ENCODE peak calls at places on chromosomes 1 and 21, in six cellular contexts. One of them, this sample, is unnamed.

GRCh38 chr1:37479255-37480124 is 5.1 kb downstream of the ZC3H12A start:
- DNase-seq in RCC 7860: peak
- DNase-seq in NCI-H1694 treated with DMSO at 0.1 percent for 48 hours: no peak
- DNase-seq in adrenal gland: peak
- DNase-seq in fibroblast of lung: peak
- DNase-seq in Daoy: peak
- DNase-seq in this sample: peak

GRCh38 chr1:232650433-232650832 is 20.5 kb upstream of the SIPA1L2 start:
- DNase-seq in RCC 7860: no peak
- DNase-seq in NCI-H1694 treated with DMSO at 0.1 percent for 48 hours: no peak
- DNase-seq in adrenal gland: no peak
- DNase-seq in fibroblast of lung: no peak
- DNase-seq in Daoy: no peak
- DNase-seq in this sample: no peak

GRCh38 chr1:89929467-89930063 is 65.3 kb upstream of the ZNF326 start:
- DNase-seq in RCC 7860: no peak
- DNase-seq in NCI-H1694 treated with DMSO at 0.1 percent for 48 hours: no peak
- DNase-seq in adrenal gland: no peak
- DNase-seq in fibroblast of lung: no peak
- DNase-seq in Daoy: no peak
- DNase-seq in this sample: no peak

GRCh38 chr1:229798558-229798957 is 172.5 kb downstream of the URB2 start:
- DNase-seq in RCC 7860: no peak
- DNase-seq in NCI-H1694 treated with DMSO at 0.1 percent for 48 hours: no peak
- DNase-seq in adrenal gland: no peak
- DNase-seq in fibroblast of lung: no peak
- DNase-seq in Daoy: no peak
- DNase-seq in this sample: no peak

GRCh38 chr1:219847215-219847855 is 81.0 kb downstream of the SLC30A10 start:
- DNase-seq in RCC 7860: peak
- DNase-seq in NCI-H1694 treated with DMSO at 0.1 percent for 48 hours: no peak
- DNase-seq in adrenal gland: no peak
- DNase-seq in fibroblast of lung: no peak
- DNase-seq in Daoy: peak
- DNase-seq in this sample: no peak

GRCh38 chr21:15094706-15095105 is 29.9 kb upstream of the NRIP1 start:
- DNase-seq in RCC 7860: no peak
- DNase-seq in NCI-H1694 treated with DMSO at 0.1 percent for 48 hours: no peak
- DNase-seq in adrenal gland: no peak
- DNase-seq in fibroblast of lung: peak
- DNase-seq in Daoy: no peak
- DNase-seq in this sample: no peak

GRCh38 chr1:25754421-25755195 is 45.4 kb upstream of the SELENON start:
- DNase-seq in RCC 7860: no peak
- DNase-seq in NCI-H1694 treated with DMSO at 0.1 percent for 48 hours: peak
- DNase-seq in adrenal gland: no peak
- DNase-seq in fibroblast of lung: no peak
- DNase-seq in Daoy: no peak
- DNase-seq in this sample: no peak

GRCh38 chr1:210464519-210465039 is 135.9 kb downstream of the HHAT start:
- DNase-seq in RCC 7860: peak
- DNase-seq in NCI-H1694 treated with DMSO at 0.1 percent for 48 hours: no peak
- DNase-seq in adrenal gland: no peak
- DNase-seq in fibroblast of lung: no peak
- DNase-seq in Daoy: peak
- DNase-seq in this sample: no peak

GRCh38 chr1:223133301-223133823 is 9.7 kb downstream of the TLR5 start:
- DNase-seq in RCC 7860: no peak
- DNase-seq in NCI-H1694 treated with DMSO at 0.1 percent for 48 hours: no peak
- DNase-seq in adrenal gland: no peak
- DNase-seq in fibroblast of lung: no peak
- DNase-seq in Daoy: no peak
- DNase-seq in this sample: no peak

GRCh38 chr1:21149862-21150432 is 26.8 kb downstream of the EIF4G3 start:
- DNase-seq in RCC 7860: peak
- DNase-seq in NCI-H1694 treated with DMSO at 0.1 percent for 48 hours: no peak
- DNase-seq in adrenal gland: no peak
- DNase-seq in fibroblast of lung: peak
- DNase-seq in Daoy: peak
- DNase-seq in this sample: peak

GRCh38 chr1:155471891-155472290 is 90.7 kb downstream of the ASH1L start:
- DNase-seq in RCC 7860: no peak
- DNase-seq in NCI-H1694 treated with DMSO at 0.1 percent for 48 hours: no peak
- DNase-seq in adrenal gland: no peak
- DNase-seq in fibroblast of lung: no peak
- DNase-seq in Daoy: no peak
- DNase-seq in this sample: no peak

GRCh38 chr1:190373705-190374336 is 103.8 kb downstream of the BRINP3 start:
- DNase-seq in RCC 7860: peak
- DNase-seq in NCI-H1694 treated with DMSO at 0.1 percent for 48 hours: peak
- DNase-seq in adrenal gland: no peak
- DNase-seq in fibroblast of lung: peak
- DNase-seq in Daoy: peak
- DNase-seq in this sample: no peak

GRCh38 chr1:113980120-113980519 is 846 bp downstream of the OLFML3 start:
- DNase-seq in RCC 7860: no peak
- DNase-seq in NCI-H1694 treated with DMSO at 0.1 percent for 48 hours: peak
- DNase-seq in adrenal gland: no peak
- DNase-seq in fibroblast of lung: peak
- DNase-seq in Daoy: peak
- DNase-seq in this sample: peak

GRCh38 chr1:241323510-241323909 is 33.5 kb downstream of the RGS7 start:
- DNase-seq in RCC 7860: no peak
- DNase-seq in NCI-H1694 treated with DMSO at 0.1 percent for 48 hours: no peak
- DNase-seq in adrenal gland: peak
- DNase-seq in fibroblast of lung: peak
- DNase-seq in Daoy: peak
- DNase-seq in this sample: no peak

GRCh38 chr1:179591592-179592580 is at the start of gene TDRD5:
- DNase-seq in RCC 7860: no peak
- DNase-seq in NCI-H1694 treated with DMSO at 0.1 percent for 48 hours: no peak
- DNase-seq in adrenal gland: peak
- DNase-seq in fibroblast of lung: no peak
- DNase-seq in Daoy: peak
- DNase-seq in this sample: no peak

GRCh38 chr1:31723828-31724359 is 20.1 kb upstream of the COL16A1 start:
- DNase-seq in RCC 7860: peak
- DNase-seq in NCI-H1694 treated with DMSO at 0.1 percent for 48 hours: no peak
- DNase-seq in adrenal gland: peak
- DNase-seq in fibroblast of lung: peak
- DNase-seq in Daoy: peak
- DNase-seq in this sample: peak

GRCh38 chr21:40129809-40130208 is 262.6 kb downstream of the PCP4 start:
- DNase-seq in RCC 7860: no peak
- DNase-seq in NCI-H1694 treated with DMSO at 0.1 percent for 48 hours: no peak
- DNase-seq in adrenal gland: no peak
- DNase-seq in fibroblast of lung: no peak
- DNase-seq in Daoy: no peak
- DNase-seq in this sample: no peak

GRCh38 chr1:25199876-25200620 is 32.3 kb downstream of the SYF2 start:
- DNase-seq in RCC 7860: no peak
- DNase-seq in NCI-H1694 treated with DMSO at 0.1 percent for 48 hours: peak
- DNase-seq in adrenal gland: no peak
- DNase-seq in fibroblast of lung: no peak
- DNase-seq in Daoy: no peak
- DNase-seq in this sample: no peak

GRCh38 chr21:35050348-35051286 is 1.5 kb upstream of the RUNX1 start:
- DNase-seq in RCC 7860: no peak
- DNase-seq in NCI-H1694 treated with DMSO at 0.1 percent for 48 hours: no peak
- DNase-seq in adrenal gland: no peak
- DNase-seq in fibroblast of lung: no peak
- DNase-seq in Daoy: no peak
- DNase-seq in this sample: no peak

GRCh38 chr1:241265428-241265827 is 91.6 kb downstream of the RGS7 start:
- DNase-seq in RCC 7860: no peak
- DNase-seq in NCI-H1694 treated with DMSO at 0.1 percent for 48 hours: no peak
- DNase-seq in adrenal gland: no peak
- DNase-seq in fibroblast of lung: no peak
- DNase-seq in Daoy: peak
- DNase-seq in this sample: no peak

GRCh38 chr1:182905321-182905720 is 47.6 kb downstream of the SHCBP1L start:
- DNase-seq in RCC 7860: no peak
- DNase-seq in NCI-H1694 treated with DMSO at 0.1 percent for 48 hours: no peak
- DNase-seq in adrenal gland: no peak
- DNase-seq in fibroblast of lung: no peak
- DNase-seq in Daoy: no peak
- DNase-seq in this sample: no peak

GRCh38 chr1:186738896-186739295 is 58.7 kb upstream of the PTGS2 start:
- DNase-seq in RCC 7860: no peak
- DNase-seq in NCI-H1694 treated with DMSO at 0.1 percent for 48 hours: no peak
- DNase-seq in adrenal gland: no peak
- DNase-seq in fibroblast of lung: no peak
- DNase-seq in Daoy: no peak
- DNase-seq in this sample: no peak

GRCh38 chr1:36342426-36343185 is 19.2 kb upstream of the EVA1B start:
- DNase-seq in RCC 7860: peak
- DNase-seq in NCI-H1694 treated with DMSO at 0.1 percent for 48 hours: peak
- DNase-seq in adrenal gland: peak
- DNase-seq in fibroblast of lung: peak
- DNase-seq in Daoy: peak
- DNase-seq in this sample: peak

GRCh38 chr1:182996816-182997215 is 26.4 kb upstream of the LAMC1 start:
- DNase-seq in RCC 7860: peak
- DNase-seq in NCI-H1694 treated with DMSO at 0.1 percent for 48 hours: no peak
- DNase-seq in adrenal gland: no peak
- DNase-seq in fibroblast of lung: no peak
- DNase-seq in Daoy: no peak
- DNase-seq in this sample: no peak

GRCh38 chr1:215210167-215210566 is 127.6 kb downstream of the KCNK2 start:
- DNase-seq in RCC 7860: no peak
- DNase-seq in NCI-H1694 treated with DMSO at 0.1 percent for 48 hours: no peak
- DNase-seq in adrenal gland: no peak
- DNase-seq in fibroblast of lung: no peak
- DNase-seq in Daoy: no peak
- DNase-seq in this sample: no peak

GRCh38 chr21:17903029-17903806 is 84.1 kb upstream of the C21orf91 start:
- DNase-seq in RCC 7860: peak
- DNase-seq in NCI-H1694 treated with DMSO at 0.1 percent for 48 hours: peak
- DNase-seq in adrenal gland: no peak
- DNase-seq in fibroblast of lung: peak
- DNase-seq in Daoy: no peak
- DNase-seq in this sample: no peak

GRCh38 chr1:54287176-54287650 is 87.2 kb downstream of the MRPL37 start:
- DNase-seq in RCC 7860: no peak
- DNase-seq in NCI-H1694 treated with DMSO at 0.1 percent for 48 hours: peak
- DNase-seq in adrenal gland: peak
- DNase-seq in fibroblast of lung: peak
- DNase-seq in Daoy: peak
- DNase-seq in this sample: peak

GRCh38 chr1:35573198-35573775 is at the start of gene TFAP2E:
- DNase-seq in RCC 7860: no peak
- DNase-seq in NCI-H1694 treated with DMSO at 0.1 percent for 48 hours: peak
- DNase-seq in adrenal gland: no peak
- DNase-seq in fibroblast of lung: peak
- DNase-seq in Daoy: peak
- DNase-seq in this sample: no peak

GRCh38 chr21:40793057-40793456 is 53.9 kb downstream of the DSCAM start:
- DNase-seq in RCC 7860: no peak
- DNase-seq in NCI-H1694 treated with DMSO at 0.1 percent for 48 hours: no peak
- DNase-seq in adrenal gland: no peak
- DNase-seq in fibroblast of lung: no peak
- DNase-seq in Daoy: no peak
- DNase-seq in this sample: no peak

GRCh38 chr21:29232601-29233541 is 65.9 kb upstream of the BACH1 start:
- DNase-seq in RCC 7860: peak
- DNase-seq in NCI-H1694 treated with DMSO at 0.1 percent for 48 hours: no peak
- DNase-seq in adrenal gland: no peak
- DNase-seq in fibroblast of lung: no peak
- DNase-seq in Daoy: peak
- DNase-seq in this sample: no peak

GRCh38 chr1:41537788-41538351 is 53.4 kb upstream of the EDN2 start:
- DNase-seq in RCC 7860: peak
- DNase-seq in NCI-H1694 treated with DMSO at 0.1 percent for 48 hours: no peak
- DNase-seq in adrenal gland: peak
- DNase-seq in fibroblast of lung: peak
- DNase-seq in Daoy: peak
- DNase-seq in this sample: peak

GRCh38 chr1:245378352-245379144 is 223.8 kb downstream of the KIF26B start:
- DNase-seq in RCC 7860: peak
- DNase-seq in NCI-H1694 treated with DMSO at 0.1 percent for 48 hours: no peak
- DNase-seq in adrenal gland: no peak
- DNase-seq in fibroblast of lung: no peak
- DNase-seq in Daoy: peak
- DNase-seq in this sample: no peak

GRCh38 chr1:221740260-221740830 is 1.5 kb downstream of the DUSP10 start:
- DNase-seq in RCC 7860: no peak
- DNase-seq in NCI-H1694 treated with DMSO at 0.1 percent for 48 hours: no peak
- DNase-seq in adrenal gland: no peak
- DNase-seq in fibroblast of lung: no peak
- DNase-seq in Daoy: no peak
- DNase-seq in this sample: no peak

GRCh38 chr1:183159960-183160359 is 26.1 kb upstream of the LAMC2 start:
- DNase-seq in RCC 7860: peak
- DNase-seq in NCI-H1694 treated with DMSO at 0.1 percent for 48 hours: no peak
- DNase-seq in adrenal gland: no peak
- DNase-seq in fibroblast of lung: no peak
- DNase-seq in Daoy: peak
- DNase-seq in this sample: no peak

GRCh38 chr1:43933386-43934278 is at the start of gene ARTN:
- DNase-seq in RCC 7860: no peak
- DNase-seq in NCI-H1694 treated with DMSO at 0.1 percent for 48 hours: no peak
- DNase-seq in adrenal gland: no peak
- DNase-seq in fibroblast of lung: no peak
- DNase-seq in Daoy: peak
- DNase-seq in this sample: no peak

GRCh38 chr1:4682607-4683220 is 28.3 kb downstream of the AJAP1 start:
- DNase-seq in RCC 7860: no peak
- DNase-seq in NCI-H1694 treated with DMSO at 0.1 percent for 48 hours: no peak
- DNase-seq in adrenal gland: no peak
- DNase-seq in fibroblast of lung: no peak
- DNase-seq in Daoy: no peak
- DNase-seq in this sample: no peak

GRCh38 chr1:222240536-222241181 is 307.2 kb downstream of the HHIPL2 start:
- DNase-seq in RCC 7860: peak
- DNase-seq in NCI-H1694 treated with DMSO at 0.1 percent for 48 hours: peak
- DNase-seq in adrenal gland: no peak
- DNase-seq in fibroblast of lung: peak
- DNase-seq in Daoy: peak
- DNase-seq in this sample: no peak